ENCODE peak calls at places on chromosomes 16 and 17, in seven cellular contexts. T is A549, O is AG08395, R is fibroblast of villous mesenchyme, N is NCI-H1930, F is AG04449, E is activated T-helper 1 cell treated with Interleukin-2 at 50 U/mL for 16 hours. D is an unnamed sample.

GRCh38 chr16:87060026-87060986 is 256.9 kb downstream of the C16orf95 start:
- DNase-seq in T (peak; percentile 16), O (no peak), R (peak; percentile 57), N (no peak), F (no peak), E (no peak), D (no peak)

GRCh38 chr16:53892155-53892554 is 188.2 kb downstream of the FTO start:
- DNase-seq in T (peak; percentile 62), O (peak; percentile 67), R (peak; percentile 91), N (no peak), F (peak; percentile 65), E (peak; percentile 4), D (no peak)

GRCh38 chr17:65545708-65546523 is 15.5 kb downstream of the AXIN2 start:
- DNase-seq in T (no peak), O (no peak), R (no peak), N (no peak), F (no peak), E (no peak), D (no peak)

GRCh38 chr16:56848056-56848936 is 16.7 kb upstream of the SLC12A3 start:
- DNase-seq in T (no peak), O (peak; percentile 69), R (peak; percentile 42), N (no peak), F (no peak), E (no peak), D (no peak)

GRCh38 chr16:17396762-17397498 is 73.8 kb downstream of the XYLT1 start:
- DNase-seq in T (no peak), O (no peak), R (peak; percentile 87), N (no peak), F (no peak), E (peak; percentile 8), D (no peak)

GRCh38 chr16:13109171-13109570 is 207.8 kb downstream of the SHISA9 start:
- DNase-seq in T (no peak), O (no peak), R (no peak), N (no peak), F (no peak), E (no peak), D (no peak)

GRCh38 chr17:21119247-21119944 is 7.4 kb upstream of the DHRS7B start:
- DNase-seq in T (peak; percentile 82), O (peak; percentile 67), R (peak; percentile 71), N (peak; percentile 30), F (no peak), E (peak; percentile 55), D (no peak)

GRCh38 chr16:67767953-67768352 is 38.4 kb downstream of the RANBP10 start:
- DNase-seq in T (peak; percentile 22), O (no peak), R (peak; percentile 74), N (no peak), F (peak; percentile 28), E (no peak), D (no peak)

GRCh38 chr17:29621751-29622194 is 939 bp downstream of the CORO6 start:
- DNase-seq in T (no peak), O (no peak), R (no peak), N (no peak), F (no peak), E (no peak), D (no peak)

GRCh38 chr17:44086364-44087311 is 16.1 kb downstream of the G6PC3 start:
- DNase-seq in T (peak; percentile 87), O (peak; percentile 98), R (peak; percentile 86), N (no peak), F (no peak), E (peak; percentile 18), D (no peak)

GRCh38 chr17:72361892-72362291 is 241.1 kb downstream of the SOX9 start:
- DNase-seq in T (no peak), O (no peak), R (no peak), N (no peak), F (no peak), E (no peak), D (no peak)

GRCh38 chr16:50521246-50521900 is 26.8 kb upstream of the NKD1 start:
- DNase-seq in T (no peak), O (no peak), R (no peak), N (no peak), F (no peak), E (no peak), D (no peak)

GRCh38 chr16:22623351-22623781 is 112.7 kb downstream of the NPIPB5 start:
- DNase-seq in T (no peak), O (no peak), R (peak; percentile 73), N (no peak), F (peak; percentile 59), E (no peak), D (no peak)

GRCh38 chr16:57945740-57946138 is 25.2 kb downstream of the CNGB1 start:
- DNase-seq in T (no peak), O (no peak), R (peak; percentile 11), N (no peak), F (no peak), E (no peak), D (no peak)